ENCODE peak calls at places on chromosomes 6 and 20, in four cellular contexts. L is K562, B is H1, G is HepG2. H is an unnamed sample. For H3K36me3, the result is how much of the 10 kb centered on the place peaks cover.

GRCh38 chr6:124535746-124536145 is 426.5 kb upstream of the RNF217 start:
- DNase-seq in L (no peak), B (no peak), G (no peak), H (no peak)

GRCh38 chr6:141097471-141097870 is 1035.3 kb upstream of the GJE1 start:
- DNase-seq in L (no peak), B (no peak), G (no peak), H (no peak)

GRCh38 chr20:63130654-63131577 is 85.0 kb downstream of the YTHDF1 start:
- DNase-seq in L (no peak), B (no peak), G (no peak), H (no peak)

GRCh38 chr6:28988536-28989415 is 16.3 kb downstream of the ZNF311 start:
- DNase-seq in L (peak), B (peak), G (no peak), H (peak)

GRCh38 chr20:2693996-2694471 is 1.5 kb downstream of the EBF4 start:
- DNase-seq in L (peak), B (peak), G (no peak), H (no peak)

GRCh38 chr6:1593286-1593957 is 16.3 kb upstream of the FOXC1 start:
- DNase-seq in L (no peak), B (peak), G (no peak), H (no peak)

GRCh38 chr6:100035873-100036653 is 42.0 kb upstream of the MCHR2 start:
- DNase-seq in L (no peak), B (no peak), G (no peak), H (no peak)

GRCh38 chr20:4071177-4071723 is 55.9 kb upstream of the RNF24 start:
- DNase-seq in L (no peak), B (no peak), G (no peak), H (no peak)

GRCh38 chr20:53875452-53875851 is 194.9 kb downstream of the BCAS1 start:
- DNase-seq in L (peak), B (no peak), G (no peak), H (no peak)

GRCh38 chr20:17622851-17623508 is 53.1 kb downstream of the DSTN start:
- DNase-seq in L (no peak), B (no peak), G (no peak), H (no peak)

GRCh38 chr20:17624070-17624469 is 54.2 kb downstream of the DSTN start:
- DNase-seq in L (no peak), B (no peak), G (no peak), H (no peak)

GRCh38 chr20:17625246-17626051 is 55.6 kb downstream of the DSTN start:
- DNase-seq in L (no peak), B (no peak), G (no peak), H (no peak)

GRCh38 chr20:17626217-17627007 is 55.6 kb downstream of the RRBP1 start:
- DNase-seq in L (no peak), B (no peak), G (no peak), H (no peak)

DNA sequence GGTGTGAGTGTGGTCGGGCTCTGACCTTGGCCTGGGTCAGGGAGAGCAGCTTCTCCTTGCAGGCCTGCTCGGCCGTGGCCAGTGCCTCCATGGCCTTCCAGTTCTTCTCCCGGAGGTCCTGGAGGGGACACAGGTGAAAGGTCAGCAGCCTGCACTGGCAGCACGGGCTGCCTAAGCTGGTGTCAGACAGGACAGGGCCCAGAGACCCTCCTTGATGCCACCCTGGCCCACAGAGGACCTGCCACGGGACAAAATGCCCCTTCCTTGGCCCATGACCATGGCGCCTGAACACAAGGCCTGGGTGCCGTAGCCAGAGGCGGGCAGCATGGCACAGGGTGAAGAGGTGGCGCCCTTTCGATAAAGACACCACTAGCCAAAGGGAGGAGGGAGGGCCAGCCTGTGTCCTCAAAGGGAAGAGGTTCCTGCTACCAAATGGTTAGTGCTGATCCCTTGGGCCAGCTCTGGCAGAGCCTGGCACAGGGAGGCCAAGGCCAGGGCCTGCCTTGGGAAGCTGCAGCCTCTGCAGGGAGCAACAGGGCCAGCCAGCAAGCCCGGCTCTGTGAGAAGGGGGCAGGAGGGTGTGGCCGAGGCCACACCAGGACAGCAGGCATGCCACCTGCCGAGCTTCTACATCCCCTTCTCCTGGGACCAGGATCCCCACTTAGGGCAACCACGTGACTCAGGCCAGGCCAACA is 54.8 kb downstream of the DSTN start:
- DNase-seq in L (no peak), B (no peak), G (no peak), H (no peak)
- H3K36me3 ChIP-seq in L (under half), B (under half), G (half or more), H (half or more)

GRCh38 chr20:49187330-49188100 is 619 bp downstream of the STAU1 start:
- DNase-seq in L (peak), B (no peak), G (no peak), H (no peak)
- TF ChIP-seq MAFK in L (no peak), B (no peak), G (no peak), H (no peak)

GRCh38 chr6:31534011-31534410 is 5.2 kb downstream of the MCCD1 start:
- DNase-seq in L (no peak), B (no peak), G (no peak), H (no peak)

GRCh38 chr6:31531771-31532643 is 3.2 kb downstream of the MCCD1 start:
- DNase-seq in L (no peak), B (no peak), G (no peak), H (no peak)

GRCh38 chr6:31534521-31535040 is 5.8 kb downstream of the MCCD1 start:
- DNase-seq in L (no peak), B (no peak), G (no peak), H (no peak)

GRCh38 chr6:31532644-31533454 is 4.1 kb downstream of the MCCD1 start:
- DNase-seq in L (no peak), B (no peak), G (no peak), H (no peak)

GRCh38 chr6:31533455-31533841 is 4.7 kb downstream of the MCCD1 start:
- DNase-seq in L (no peak), B (no peak), G (no peak), H (no peak)
- H3K36me3 ChIP-seq in L (half or more), B (half or more), G (under half), H (half or more)

GRCh38 chr20:5268449-5268848 is 48.3 kb downstream of the PROKR2 start:
- DNase-seq in L (no peak), B (no peak), G (no peak), H (no peak)
- TF ChIP-seq MAFK in L (no peak), B (no peak), G (no peak), H (no peak)

GRCh38 chr20:35673884-35674283 is 9.2 kb upstream of the CPNE1 start:
- DNase-seq in L (no peak), B (no peak), G (no peak), H (no peak)

GRCh38 chr20:35669221-35669620 is 4.5 kb upstream of the CPNE1 start:
- DNase-seq in L (no peak), B (no peak), G (no peak), H (no peak)

GRCh38 chr20:35680464-35681183 is 15.9 kb upstream of the CPNE1 start:
- DNase-seq in L (no peak), B (no peak), G (no peak), H (no peak)

GRCh38 chr20:35669681-35670080 is 5.0 kb upstream of the CPNE1 start:
- DNase-seq in L (no peak), B (no peak), G (no peak), H (no peak)

GRCh38 chr20:35674921-35675320 is 10.2 kb upstream of the CPNE1 start:
- DNase-seq in L (no peak), B (no peak), G (no peak), H (no peak)
- H3K36me3 ChIP-seq in L (half or more), B (under half), G (under half), H (under half)